ENCODE peak calls at places on chromosomes 5 and 9, in six cellular contexts. U is frontal cortex; H is activated T-helper 9 cell treated with anti-CD3 and anti-CD28 coated beads, Interleukin-2, amount 50 U/mL, for 16 hours; J is brain microvascular endothelial cell; A is activated naive CD8-positive, alpha-beta T cell treated with anti-CD3 and anti-CD28 coated beads, Interleukin-2, amount 10 ng/mL, durations not matched to agents 7 days and 5 days; O is left cardiac atrium. L is an unnamed sample.

GRCh38 chr9:113957778-113958430 is 81.8 kb downstream of the ZNF618 start:
- DNase-seq in J (peak), U (no peak), O (no peak), A (no peak), H (no peak), L (peak)

GRCh38 chr5:159478950-159479349 is 148.7 kb upstream of the IL12B start:
- DNase-seq in A (no peak), U (no peak), O (no peak), H (no peak), J (no peak), L (no peak)

GRCh38 chr5:113278976-113279375 is 155.8 kb downstream of the TSSK1B start:
- DNase-seq in O (no peak), A (no peak), H (no peak), U (no peak), J (no peak), L (peak)

GRCh38 chr5:179340465-179340864 is 4.8 kb downstream of the ADAMTS2 start:
- DNase-seq in J (no peak), O (no peak), A (no peak), H (no peak), U (no peak), L (no peak)

GRCh38 chr9:84189901-84190300 is 150.7 kb downstream of the SLC28A3 start:
- DNase-seq in O (no peak), A (no peak), J (no peak), H (no peak), U (no peak), L (no peak)

GRCh38 chr9:137113385-137114159 is 961 bp downstream of the DPP7 start:
- DNase-seq in A (no peak), U (peak), J (no peak), H (peak), O (no peak), L (peak)

GRCh38 chr5:141326088-141326854 is 4.0 kb upstream of the PCDHGA1 start:
- DNase-seq in A (peak), O (peak), J (peak), H (peak), U (no peak), L (peak)

GRCh38 chr9:121357011-121357410 is 13.0 kb downstream of the STOM start:
- DNase-seq in A (no peak), J (no peak), H (no peak), U (no peak), O (no peak), L (no peak)

GRCh38 chr9:93092171-93092991 is 3.6 kb upstream of the CARD19 start:
- DNase-seq in J (no peak), U (no peak), A (no peak), H (no peak), O (no peak), L (no peak)

GRCh38 chr9:20551236-20551635 is 71.1 kb downstream of the MLLT3 start:
- DNase-seq in H (no peak), A (no peak), U (no peak), O (no peak), J (no peak), L (peak)

GRCh38 chr5:110108520-110108919 is 418.8 kb downstream of the MAN2A1 start:
- DNase-seq in O (no peak), H (no peak), U (no peak), A (no peak), J (no peak), L (no peak)

GRCh38 chr9:75551866-75552265 is 338.6 kb upstream of the PCSK5 start:
- DNase-seq in U (no peak), H (no peak), A (no peak), J (no peak), O (no peak), L (peak)

GRCh38 chr5:154494036-154494435 is 16.0 kb upstream of the HAND1 start:
- DNase-seq in A (no peak), J (no peak), U (no peak), H (no peak), O (no peak), L (no peak)

GRCh38 chr5:124238350-124238749 is 508.1 kb downstream of the ZNF608 start:
- DNase-seq in H (no peak), J (no peak), O (no peak), U (no peak), A (no peak), L (no peak)

GRCh38 chr5:134911285-134912215 is 6.6 kb downstream of the PCBD2 start:
- DNase-seq in J (no peak), O (no peak), A (no peak), H (no peak), U (no peak), L (no peak)

GRCh38 chr5:36607838-36608783 is 1.7 kb downstream of the SLC1A3 start:
- DNase-seq in O (no peak), A (no peak), H (no peak), U (no peak), J (peak), L (no peak)

GRCh38 chr5:179792612-179793469 is 945 bp upstream of the LTC4S start:
- DNase-seq in O (no peak), J (no peak), H (no peak), U (no peak), A (no peak), L (no peak)

GRCh38 chr5:144026286-144026685 is 144.2 kb downstream of the YIPF5 start:
- DNase-seq in U (no peak), A (no peak), O (no peak), H (no peak), J (no peak), L (no peak)

GRCh38 chr9:133855802-133856592 is 117.8 kb upstream of the SARDH start:
- DNase-seq in O (peak), A (no peak), U (no peak), J (peak), H (no peak), L (peak)

GRCh38 chr5:154756203-154756870 is 1.2 kb downstream of the LARP1 start:
- DNase-seq in O (peak), H (peak), J (no peak), U (peak), A (peak), L (peak)

GRCh38 chr5:84091400-84091799 is 293.3 kb downstream of the EDIL3 start:
- DNase-seq in A (no peak), J (no peak), H (no peak), O (no peak), U (no peak), L (no peak)

GRCh38 chr9:122536138-122536537 is 9.0 kb upstream of the OR1N1 start:
- DNase-seq in J (no peak), H (no peak), A (no peak), O (no peak), U (no peak), L (no peak)

GRCh38 chr5:41508696-41509398 is 1.6 kb downstream of the PLCXD3 start:
- DNase-seq in J (no peak), A (no peak), O (peak), H (no peak), U (no peak), L (peak)